ENCODE peak calls at places on chromosomes 6 and 20, in five cellular contexts. One of them, this sample, is unnamed.

GRCh38 chr6:150290429-150290828 is 78.4 kb upstream of the IYD start:
- DNase-seq in uterus: no peak
- DNase-seq in mucosa of descending colon: no peak
- DNase-seq in AG10803: peak
- DNase-seq in bronchial epithelial cell: peak
- DNase-seq in this sample: no peak

GRCh38 chr6:36427781-36428345 is 14.8 kb downstream of the PXT1 start:
- DNase-seq in uterus: no peak
- DNase-seq in mucosa of descending colon: no peak
- DNase-seq in AG10803: peak
- DNase-seq in bronchial epithelial cell: peak
- DNase-seq in this sample: no peak

GRCh38 chr6:159984268-159984786 is 15.4 kb downstream of the IGF2R start:
- DNase-seq in uterus: no peak
- DNase-seq in mucosa of descending colon: no peak
- DNase-seq in AG10803: peak
- DNase-seq in bronchial epithelial cell: peak
- DNase-seq in this sample: no peak

GRCh38 chr20:35892871-35893270 is 61.4 kb downstream of the SCAND1 start:
- DNase-seq in uterus: no peak
- DNase-seq in mucosa of descending colon: no peak
- DNase-seq in AG10803: no peak
- DNase-seq in bronchial epithelial cell: no peak
- DNase-seq in this sample: no peak

GRCh38 chr6:160513836-160514235 is 150.2 kb downstream of the LPA start:
- DNase-seq in uterus: no peak
- DNase-seq in mucosa of descending colon: no peak
- DNase-seq in AG10803: no peak
- DNase-seq in bronchial epithelial cell: peak
- DNase-seq in this sample: no peak

GRCh38 chr20:19981091-19981490 is 36.1 kb upstream of the NAA20 start:
- DNase-seq in uterus: no peak
- DNase-seq in mucosa of descending colon: no peak
- DNase-seq in AG10803: peak
- DNase-seq in bronchial epithelial cell: no peak
- DNase-seq in this sample: no peak

GRCh38 chr6:89275900-89276299 is 39.2 kb downstream of the GABRR2 start:
- DNase-seq in uterus: no peak
- DNase-seq in mucosa of descending colon: no peak
- DNase-seq in AG10803: no peak
- DNase-seq in bronchial epithelial cell: no peak
- DNase-seq in this sample: no peak

GRCh38 chr6:167841981-167842380 is 15.3 kb downstream of the AFDN start:
- DNase-seq in uterus: no peak
- DNase-seq in mucosa of descending colon: no peak
- DNase-seq in AG10803: no peak
- DNase-seq in bronchial epithelial cell: no peak
- DNase-seq in this sample: no peak

GRCh38 chr20:21523895-21524294 is 10.0 kb upstream of the NKX2-2 start:
- DNase-seq in uterus: no peak
- DNase-seq in mucosa of descending colon: no peak
- DNase-seq in AG10803: no peak
- DNase-seq in bronchial epithelial cell: no peak
- DNase-seq in this sample: no peak

GRCh38 chr20:21522479-21523397 is 8.9 kb upstream of the NKX2-2 start:
- DNase-seq in uterus: no peak
- DNase-seq in mucosa of descending colon: no peak
- DNase-seq in AG10803: no peak
- DNase-seq in bronchial epithelial cell: no peak
- DNase-seq in this sample: no peak

GRCh38 chr20:21523398-21523868 is 9.6 kb upstream of the NKX2-2 start:
- DNase-seq in uterus: no peak
- DNase-seq in mucosa of descending colon: no peak
- DNase-seq in AG10803: no peak
- DNase-seq in bronchial epithelial cell: no peak
- DNase-seq in this sample: no peak

GRCh38 chr20:21520702-21521595 is 7.1 kb upstream of the NKX2-2 start:
- DNase-seq in uterus: no peak
- DNase-seq in mucosa of descending colon: no peak
- DNase-seq in AG10803: peak
- DNase-seq in bronchial epithelial cell: peak
- DNase-seq in this sample: no peak

DNA sequence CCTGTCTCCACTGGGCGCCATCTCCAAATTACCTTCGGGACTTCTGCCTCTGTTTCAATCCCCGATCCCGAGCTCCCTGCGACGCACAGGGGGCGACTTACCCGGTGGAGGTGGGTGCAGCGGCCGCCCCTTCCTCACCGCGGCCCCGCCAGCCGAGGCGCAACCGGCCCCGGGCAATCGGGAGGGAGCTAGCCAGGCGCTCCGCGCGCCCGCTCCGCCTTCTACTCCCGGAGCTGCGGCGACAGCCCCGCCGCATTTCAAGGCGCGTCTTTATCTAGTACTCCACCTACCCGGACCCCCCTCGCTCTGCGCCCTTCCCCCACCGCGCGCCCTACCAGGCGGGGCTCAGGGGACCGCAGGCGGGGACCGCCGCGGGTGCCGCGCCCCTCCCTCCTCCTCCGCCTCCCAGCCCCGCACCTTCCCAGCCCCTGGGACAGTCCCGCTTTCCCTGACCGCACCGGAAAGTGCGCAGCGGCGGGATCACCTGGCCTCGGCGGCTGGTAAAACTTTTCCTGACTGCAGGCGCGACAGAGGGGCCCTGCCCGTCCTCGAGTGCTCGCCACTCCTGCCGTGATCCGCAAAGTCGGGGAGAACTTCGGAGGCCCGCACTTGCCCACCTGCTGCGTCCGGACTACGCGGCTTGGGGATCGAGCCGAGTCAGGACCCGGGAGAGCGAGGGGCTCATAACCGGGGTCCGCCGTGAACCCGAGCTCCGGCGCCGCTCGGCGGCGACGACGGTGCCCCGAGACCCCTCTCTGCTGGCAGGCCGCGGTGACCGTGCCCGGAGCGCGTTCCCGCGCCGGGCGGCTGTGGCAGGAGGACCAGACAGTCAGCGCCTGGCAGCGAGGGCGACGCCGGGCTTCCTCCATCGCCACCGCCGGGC is 8.0 kb upstream of the NKX2-2 start:
- DNase-seq in uterus: no peak
- DNase-seq in mucosa of descending colon: no peak
- DNase-seq in AG10803: no peak
- DNase-seq in bronchial epithelial cell: no peak
- DNase-seq in this sample: no peak
- H3K4me3 ChIP-seq in uterus: no peak
- H3K4me3 ChIP-seq in mucosa of descending colon: no peak
- H3K4me3 ChIP-seq in AG10803: no peak
- H3K4me3 ChIP-seq in bronchial epithelial cell: no peak
- H3K4me3 ChIP-seq in this sample: peak

GRCh38 chr6:169967687-169968086 is 216.3 kb downstream of the ERMARD start:
- DNase-seq in uterus: no peak
- DNase-seq in mucosa of descending colon: no peak
- DNase-seq in AG10803: no peak
- DNase-seq in bronchial epithelial cell: no peak
- DNase-seq in this sample: no peak

GRCh38 chr6:169966312-169967181 is 215.1 kb downstream of the ERMARD start:
- DNase-seq in uterus: no peak
- DNase-seq in mucosa of descending colon: no peak
- DNase-seq in AG10803: no peak
- DNase-seq in bronchial epithelial cell: no peak
- DNase-seq in this sample: no peak

GRCh38 chr6:169969372-169970099 is 218.1 kb downstream of the ERMARD start:
- DNase-seq in uterus: peak
- DNase-seq in mucosa of descending colon: no peak
- DNase-seq in AG10803: no peak
- DNase-seq in bronchial epithelial cell: no peak
- DNase-seq in this sample: no peak

GRCh38 chr6:169970306-169970988 is 219.0 kb downstream of the ERMARD start:
- DNase-seq in uterus: peak
- DNase-seq in mucosa of descending colon: no peak
- DNase-seq in AG10803: no peak
- DNase-seq in bronchial epithelial cell: no peak
- DNase-seq in this sample: no peak

DNA sequence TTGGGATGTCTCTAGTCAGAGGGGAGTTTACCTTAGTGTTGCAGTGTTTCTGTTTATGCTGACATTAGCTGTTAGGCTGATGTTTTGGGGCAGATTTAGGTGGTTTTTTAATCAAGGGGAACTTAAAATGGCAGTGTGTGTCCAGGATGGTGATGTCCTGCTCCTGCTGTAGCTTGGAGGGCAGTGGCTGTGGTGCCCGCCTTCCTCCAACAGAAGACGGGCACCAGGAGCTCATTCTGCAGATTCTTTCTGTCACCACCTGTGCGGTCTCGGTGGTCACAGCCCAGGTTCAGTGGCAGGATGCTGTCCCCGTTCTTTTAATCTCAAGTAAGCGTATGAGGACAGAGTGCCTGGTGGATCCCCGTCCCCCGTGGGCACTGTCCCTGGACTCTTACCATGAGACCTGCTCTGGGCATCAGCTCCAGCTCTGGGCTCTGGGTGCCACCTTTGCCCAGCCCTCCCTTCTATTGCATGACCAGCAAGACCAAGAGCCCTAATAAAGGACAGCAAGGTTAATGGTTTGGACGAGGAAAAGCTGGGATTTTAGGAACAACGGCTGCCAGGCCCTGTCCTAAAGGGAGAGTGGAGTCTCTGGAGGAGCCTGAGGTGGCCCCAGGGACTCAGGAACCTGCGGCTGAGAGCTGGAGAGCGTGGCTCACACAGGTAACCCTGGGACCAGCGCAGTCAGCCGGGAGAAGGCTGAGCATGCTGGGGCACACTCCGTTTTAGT is 217.3 kb downstream of the ERMARD start:
- DNase-seq in uterus: no peak
- DNase-seq in mucosa of descending colon: no peak
- DNase-seq in AG10803: no peak
- DNase-seq in bronchial epithelial cell: no peak
- DNase-seq in this sample: no peak
- TF ChIP-seq CTCF in uterus: no peak
- TF ChIP-seq CTCF in mucosa of descending colon: no peak
- TF ChIP-seq CTCF in AG10803: no peak
- TF ChIP-seq CTCF in bronchial epithelial cell: no peak
- TF ChIP-seq CTCF in this sample: peak

GRCh38 chr6:163412345-163412744 is 2.2 kb upstream of the QKI start:
- DNase-seq in uterus: no peak
- DNase-seq in mucosa of descending colon: no peak
- DNase-seq in AG10803: no peak
- DNase-seq in bronchial epithelial cell: peak
- DNase-seq in this sample: no peak
- H3K4me3 ChIP-seq in uterus: peak
- H3K4me3 ChIP-seq in mucosa of descending colon: no peak
- H3K4me3 ChIP-seq in AG10803: peak
- H3K4me3 ChIP-seq in bronchial epithelial cell: peak
- H3K4me3 ChIP-seq in this sample: no peak

GRCh38 chr6:94074764-94075163 is 655.4 kb upstream of the EPHA7 start:
- DNase-seq in uterus: no peak
- DNase-seq in mucosa of descending colon: no peak
- DNase-seq in AG10803: no peak
- DNase-seq in bronchial epithelial cell: no peak
- DNase-seq in this sample: no peak

GRCh38 chr6:94071835-94072234 is 652.5 kb upstream of the EPHA7 start:
- DNase-seq in uterus: no peak
- DNase-seq in mucosa of descending colon: no peak
- DNase-seq in AG10803: no peak
- DNase-seq in bronchial epithelial cell: no peak
- DNase-seq in this sample: no peak
- TF ChIP-seq CTCF in uterus: no peak
- TF ChIP-seq CTCF in mucosa of descending colon: no peak
- TF ChIP-seq CTCF in AG10803: no peak
- TF ChIP-seq CTCF in bronchial epithelial cell: no peak
- TF ChIP-seq CTCF in this sample: peak

GRCh38 chr6:23175391-23175790 is 606.0 kb downstream of the HDGFL1 start:
- DNase-seq in uterus: no peak
- DNase-seq in mucosa of descending colon: no peak
- DNase-seq in AG10803: peak
- DNase-seq in bronchial epithelial cell: peak
- DNase-seq in this sample: no peak
- H3K4me3 ChIP-seq in uterus: no peak
- H3K4me3 ChIP-seq in mucosa of descending colon: no peak
- H3K4me3 ChIP-seq in AG10803: no peak
- H3K4me3 ChIP-seq in bronchial epithelial cell: no peak
- H3K4me3 ChIP-seq in this sample: no peak

GRCh38 chr6:162845972-162846371 is 118.2 kb downstream of the PACRG start:
- DNase-seq in uterus: no peak
- DNase-seq in mucosa of descending colon: no peak
- DNase-seq in AG10803: no peak
- DNase-seq in bronchial epithelial cell: no peak
- DNase-seq in this sample: no peak
- TF ChIP-seq CTCF in uterus: no peak
- TF ChIP-seq CTCF in mucosa of descending colon: no peak
- TF ChIP-seq CTCF in AG10803: no peak
- TF ChIP-seq CTCF in bronchial epithelial cell: no peak
- TF ChIP-seq CTCF in this sample: no peak

GRCh38 chr6:139853302-139853992 is 479.0 kb upstream of the CITED2 start:
- DNase-seq in uterus: no peak
- DNase-seq in mucosa of descending colon: peak
- DNase-seq in AG10803: peak
- DNase-seq in bronchial epithelial cell: no peak
- DNase-seq in this sample: peak

GRCh38 chr6:139855741-139856206 is 481.3 kb upstream of the CITED2 start:
- DNase-seq in uterus: no peak
- DNase-seq in mucosa of descending colon: no peak
- DNase-seq in AG10803: peak
- DNase-seq in bronchial epithelial cell: no peak
- DNase-seq in this sample: no peak

GRCh38 chr6:139857143-139857542 is 482.7 kb upstream of the CITED2 start:
- DNase-seq in uterus: no peak
- DNase-seq in mucosa of descending colon: no peak
- DNase-seq in AG10803: no peak
- DNase-seq in bronchial epithelial cell: no peak
- DNase-seq in this sample: no peak

GRCh38 chr6:139858444-139858843 is 484.0 kb upstream of the CITED2 start:
- DNase-seq in uterus: no peak
- DNase-seq in mucosa of descending colon: no peak
- DNase-seq in AG10803: no peak
- DNase-seq in bronchial epithelial cell: peak
- DNase-seq in this sample: peak

GRCh38 chr6:139856562-139856961 is 482.1 kb upstream of the CITED2 start:
- DNase-seq in uterus: no peak
- DNase-seq in mucosa of descending colon: no peak
- DNase-seq in AG10803: no peak
- DNase-seq in bronchial epithelial cell: no peak
- DNase-seq in this sample: no peak
- H3K4me3 ChIP-seq in uterus: no peak
- H3K4me3 ChIP-seq in mucosa of descending colon: no peak
- H3K4me3 ChIP-seq in AG10803: no peak
- H3K4me3 ChIP-seq in bronchial epithelial cell: no peak
- H3K4me3 ChIP-seq in this sample: no peak

This sample was measured in LNCaP clone FGC.